ENCODE peak calls at places on chromosomes 4 and X, in ten cellular contexts. U is GM06990, K is nephron progenitor cell, R is progenitor cell of endocrine pancreas, B is astrocyte of the spinal cord, F is foreskin fibroblast, W is WERI-Rb-1, H is pancreas, X is HCT116, P is endodermal cell. G is an unnamed sample.

GRCh38 chrX:31178769-31179125 is 106.9 kb upstream of the FTHL17 start:
- DNase-seq in U (peak; percentile 6), K (no peak), R (no peak), B (no peak), F (peak; percentile 10), W (no peak), H (no peak), X (no peak), P (no peak), G (no peak)

GRCh38 chrX:123927845-123928244 is 33.7 kb upstream of the STAG2 start:
- DNase-seq in U (no peak), K (no peak), R (no peak), B (no peak), F (no peak), W (no peak), H (no peak), X (no peak), P (no peak), G (no peak)

GRCh38 chr4:151199496-151200190 is 77.3 kb upstream of the PRSS48 start:
- DNase-seq in U (no peak), K (no peak), R (no peak), B (no peak), F (peak; percentile 68), W (no peak), H (no peak), X (no peak), P (no peak), G (no peak)

GRCh38 chr4:97252615-97253154 is 890.6 kb downstream of the STPG2 start:
- DNase-seq in U (no peak), K (no peak), R (no peak), B (peak; percentile 10), F (no peak), W (no peak), H (no peak), X (no peak), P (no peak), G (no peak)

GRCh38 chr4:86439293-86439692 is 79.4 kb upstream of the MAPK10 start:
- DNase-seq in U (no peak), K (no peak), R (no peak), B (no peak), F (no peak), W (no peak), H (no peak), X (no peak), P (no peak), G (no peak)

GRCh38 chr4:15457401-15458201 is 12.1 kb upstream of the CC2D2A start:
- DNase-seq in U (peak; percentile 26), K (no peak), R (no peak), B (peak; percentile 79), F (peak; percentile 77), W (no peak), H (no peak), X (no peak), P (no peak), G (peak; percentile 28)

GRCh38 chr4:86846921-86847320 is 2.3 kb downstream of the SLC10A6 start:
- DNase-seq in U (no peak), K (no peak), R (no peak), B (peak; percentile 49), F (peak; percentile 75), W (no peak), H (no peak), X (no peak), P (no peak), G (no peak)

GRCh38 chr4:148263820-148264219 is 178.4 kb downstream of the NR3C2 start:
- DNase-seq in U (no peak), K (no peak), R (no peak), B (no peak), F (no peak), W (no peak), H (no peak), X (no peak), P (no peak), G (no peak)

GRCh38 chr4:45280121-45280520 is 553.8 kb upstream of the GNPDA2 start:
- DNase-seq in U (no peak), K (no peak), R (no peak), B (no peak), F (no peak), W (no peak), H (no peak), X (no peak), P (no peak), G (no peak)

GRCh38 chrX:3485727-3486126 is 139.3 kb upstream of the MXRA5 start:
- DNase-seq in U (no peak), K (no peak), R (no peak), B (no peak), F (no peak), W (no peak), H (no peak), X (no peak), P (peak; percentile 61), G (no peak)
- TF ChIP-seq CTCF in U (no peak), K (no peak), R (no peak), B (no peak), F (no peak), W (no peak), H (no peak), X (no peak), P (peak; percentile 48), G (no peak)

GRCh38 chr4:84583871-84584373 is 995 bp downstream of the CDS1 start:
- DNase-seq in U (no peak), K (no peak), R (no peak), B (no peak), F (peak; percentile 37), W (no peak), H (no peak), X (no peak), P (no peak), G (no peak)
- TF ChIP-seq CTCF in U (no peak), K (no peak), R (peak; percentile 12), B (no peak), F (no peak), W (no peak), H (no peak), X (no peak), P (no peak), G (no peak)

DNA sequence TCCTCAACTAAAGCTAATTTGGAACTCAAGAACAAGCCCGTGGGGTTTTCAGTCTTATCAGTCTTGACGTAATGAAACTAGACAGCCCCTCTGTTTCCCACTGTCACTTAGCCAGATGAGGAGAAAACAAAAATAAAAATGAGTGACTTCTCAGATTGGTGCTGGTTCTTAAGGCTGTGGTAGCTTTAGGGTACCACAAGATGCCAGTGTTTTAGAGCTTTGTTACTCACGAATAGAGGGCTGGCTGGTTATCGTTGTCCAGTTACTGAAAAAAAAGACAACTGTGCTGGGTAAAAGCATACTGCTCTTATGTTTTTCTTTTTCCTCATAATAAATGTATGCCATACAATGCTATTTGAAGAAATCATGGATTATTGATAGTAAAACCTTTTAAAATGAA is 796.7 kb downstream of the RAPGEF2 start:
- DNase-seq in U (no peak), K (no peak), R (no peak), B (no peak), F (no peak), W (no peak), H (no peak), X (no peak), P (no peak), G (no peak)
- TF ChIP-seq CTCF in U (no peak), K (no peak), R (no peak), B (no peak), F (no peak), W (peak; percentile 13), H (no peak), X (no peak), P (peak; percentile 59), G (no peak)

DNA sequence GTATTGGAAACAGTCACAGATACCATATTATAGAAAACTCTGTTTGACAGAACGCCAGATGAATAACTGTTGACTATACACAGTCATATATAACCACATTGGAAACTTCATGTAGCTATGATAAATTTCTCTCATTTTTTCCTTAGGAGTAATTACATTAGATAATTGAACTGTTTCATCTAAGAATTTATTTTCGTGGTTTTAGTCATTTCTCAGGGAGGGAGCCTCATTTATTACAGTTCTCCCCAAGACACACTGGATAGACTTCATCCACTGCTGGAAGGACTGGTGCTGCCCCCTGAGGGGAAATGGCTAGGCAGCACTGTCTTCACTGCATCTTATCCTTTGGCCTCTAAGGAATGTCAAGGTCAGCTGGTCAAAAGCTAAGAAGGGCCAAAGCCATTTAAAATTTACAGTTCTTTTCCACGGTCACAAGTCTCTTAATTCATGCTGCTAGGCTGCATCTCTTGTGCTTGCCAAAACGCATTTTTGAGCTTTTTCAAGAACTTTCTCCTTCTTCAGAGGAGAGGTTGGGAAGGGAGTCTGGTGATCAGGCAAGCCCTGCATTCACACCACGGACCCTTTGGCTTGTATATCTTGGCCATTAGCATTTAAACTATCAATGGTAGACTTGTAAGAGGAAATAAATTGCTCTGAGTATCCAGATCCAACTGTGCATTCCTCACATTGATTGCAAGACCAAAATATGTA is 145.1 kb downstream of the CBR4 start:
- DNase-seq in U (no peak), K (no peak), R (no peak), B (no peak), F (peak; percentile 61), W (no peak), H (no peak), X (no peak), P (peak; percentile 65), G (no peak)
- TF ChIP-seq CTCF in U (peak; percentile 11), K (no peak), R (no peak), B (peak; percentile 40), F (peak; percentile 44), W (peak; percentile 43), H (no peak), X (no peak), P (peak; percentile 81), G (no peak)

GRCh38 chr4:111849726-111850284 is 295.4 kb upstream of the FAM241A start:
- DNase-seq in U (no peak), K (no peak), R (no peak), B (peak; percentile 2), F (no peak), W (peak; percentile 55), H (no peak), X (no peak), P (no peak), G (no peak)

GRCh38 chr4:111842336-111842735 is 302.9 kb upstream of the FAM241A start:
- DNase-seq in U (no peak), K (no peak), R (no peak), B (no peak), F (peak; percentile 3), W (no peak), H (no peak), X (no peak), P (no peak), G (no peak)

DNA sequence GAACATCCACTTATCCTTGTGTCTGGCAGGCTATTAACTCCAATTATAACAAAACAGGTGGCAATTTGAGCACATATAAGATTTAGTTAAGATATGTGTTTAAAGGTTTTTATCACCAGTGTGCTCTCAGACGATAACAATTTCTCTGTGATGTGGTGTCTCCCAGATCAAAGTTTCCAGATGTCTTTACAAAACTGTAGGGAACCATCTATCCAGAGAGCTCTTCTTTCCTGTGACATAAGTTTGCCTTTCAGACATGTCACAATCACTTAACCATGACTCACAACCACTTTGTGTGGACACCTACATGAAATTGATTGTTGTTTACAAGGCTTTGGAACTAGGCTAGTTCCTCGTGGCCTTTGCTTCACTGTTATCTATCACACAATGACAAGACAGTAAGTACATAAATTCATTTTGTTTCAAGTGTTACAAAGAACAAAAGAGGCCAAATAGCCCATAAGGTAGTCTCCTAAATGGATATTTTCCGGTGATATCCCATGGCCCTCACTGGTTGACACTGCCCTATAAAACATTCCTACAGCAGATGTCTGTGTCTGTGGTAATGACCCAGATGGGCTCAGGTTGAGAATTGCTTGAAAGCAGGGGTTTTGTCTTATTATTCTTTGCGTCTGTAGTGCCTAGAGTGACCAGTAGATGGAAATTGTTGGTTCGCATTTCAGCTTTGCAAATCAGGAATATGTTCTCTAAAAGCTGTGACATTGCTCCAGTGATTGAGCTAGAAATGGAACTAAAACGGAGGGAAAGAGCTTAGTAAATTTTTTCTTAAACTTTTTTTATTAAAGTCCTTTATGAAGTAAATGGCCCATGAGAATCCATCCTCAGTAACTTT is 297.8 kb upstream of the FAM241A start:
- DNase-seq in U (no peak), K (no peak), R (no peak), B (no peak), F (peak; percentile 33), W (no peak), H (no peak), X (no peak), P (no peak), G (no peak)
- TF ChIP-seq CTCF in U (peak; percentile 25), K (peak; percentile 51), R (peak; percentile 46), B (peak; percentile 24), F (peak; percentile 20), W (peak; percentile 45), H (no peak), X (no peak), P (peak; percentile 73), G (no peak)